ENCODE peak calls at places on chromosomes 13 and 19, in ten cellular contexts. P is glutamatergic neuron; Q is B cell; X is CD8-positive, alpha-beta T cell; F is fibroblast of mammary gland; D is AG09309; O is stomach; G is WTC11; V is osteocyte; J is neural progenitor cell. Z is an unnamed sample.

GRCh38 chr13:29923554-29924481 is 73.4 kb upstream of the UBL3 start:
- DNase-seq in F (peak; percentile 99), Q (peak; percentile 49), O (peak; percentile 94), X (peak; percentile 63), V (peak; percentile 92), J (peak; percentile 58), P (peak; percentile 38), D (peak; percentile 96), G (peak; percentile 71), Z (peak; percentile 64)

GRCh38 chr13:102355251-102355650 is 46.6 kb downstream of the FGF14 start:
- DNase-seq in P (no peak), Q (no peak), V (no peak), F (no peak), G (no peak), O (no peak), D (no peak), X (no peak), J (no peak), Z (no peak)

GRCh38 chr13:90352763-90353162 is 994.7 kb upstream of the MIR17HG start:
- DNase-seq in D (no peak), O (no peak), J (no peak), Q (no peak), F (no peak), P (no peak), V (no peak), X (no peak), G (no peak), Z (no peak)

GRCh38 chr13:96499646-96500045 is 409.7 kb downstream of the HS6ST3 start:
- DNase-seq in Q (no peak), X (no peak), G (no peak), D (no peak), O (no peak), F (peak; percentile 21), J (no peak), P (no peak), V (no peak), Z (no peak)

GRCh38 chr13:59843040-59843439 is 320.7 kb downstream of the DIAPH3 start:
- DNase-seq in P (no peak), G (no peak), V (no peak), X (no peak), Q (no peak), D (no peak), O (no peak), J (no peak), F (no peak), Z (no peak)

GRCh38 chr13:92317066-92317465 is 909.5 kb upstream of the GPC6 start:
- DNase-seq in V (no peak), Q (no peak), J (no peak), P (no peak), G (no peak), O (no peak), D (no peak), F (peak; percentile 45), X (no peak), Z (no peak)

GRCh38 chr19:10648360-10648759 is 5.8 kb upstream of the ILF3 start:
- DNase-seq in V (no peak), X (no peak), D (no peak), P (no peak), F (no peak), Q (no peak), O (no peak), J (no peak), G (no peak), Z (peak; percentile 17)

GRCh38 chr19:19115954-19116353 is 22.3 kb downstream of the TMEM161A start:
- DNase-seq in X (peak; percentile 55), D (no peak), Q (no peak), G (peak; percentile 88), V (no peak), F (peak; percentile 25), J (peak; percentile 72), O (peak; percentile 29), P (peak; percentile 53), Z (peak; percentile 79)

GRCh38 chr19:33193864-33194362 is at the start of gene LRP3:
- DNase-seq in V (no peak), Q (no peak), P (peak; percentile 65), O (peak; percentile 52), J (peak; percentile 84), D (no peak), F (no peak), G (peak; percentile 38), X (no peak), Z (no peak)

GRCh38 chr19:33194527-33194883 is 375 bp downstream of the LRP3 start:
- DNase-seq in G (peak; percentile 38), O (no peak), X (no peak), J (peak; percentile 47), F (no peak), D (no peak), P (no peak), Q (no peak), V (no peak), Z (no peak)

GRCh38 chr19:33191501-33191900 is 2.6 kb upstream of the LRP3 start:
- DNase-seq in G (no peak), X (no peak), Q (no peak), V (no peak), D (no peak), J (no peak), P (no peak), O (no peak), F (no peak), Z (peak; percentile 6)

GRCh38 chr19:33193269-33193863 is 764 bp upstream of the LRP3 start:
- DNase-seq in O (no peak), P (no peak), Q (no peak), G (no peak), D (no peak), V (no peak), X (no peak), J (no peak), F (no peak), Z (no peak)

DNA sequence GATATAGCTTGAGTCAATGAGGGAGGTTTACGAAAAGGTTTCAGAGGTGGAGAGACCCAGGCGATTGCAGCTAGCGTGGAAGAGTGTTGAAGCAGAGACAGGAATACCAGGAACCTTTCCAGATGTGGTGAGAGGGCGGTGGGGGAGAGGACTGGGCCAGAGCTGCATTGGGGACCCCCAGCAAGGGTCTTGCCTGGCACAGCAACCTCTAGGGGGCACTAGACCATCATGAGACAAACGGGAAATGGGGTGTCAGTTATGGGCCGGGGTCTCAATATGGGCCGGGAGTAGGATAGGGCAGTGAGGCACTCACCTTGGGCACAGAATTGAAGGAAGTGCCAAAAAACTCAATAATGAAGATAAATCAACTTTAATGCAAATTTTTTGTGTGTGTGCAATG is 2.1 kb upstream of the LRP3 start:
- DNase-seq in D (no peak), X (no peak), V (no peak), O (no peak), Q (no peak), J (peak; percentile 51), G (peak; percentile 69), P (no peak), F (no peak), Z (peak; percentile 24)
- TF ChIP-seq CTCF in D (no peak), X (no peak), V (peak; percentile 31), O (no peak), Q (no peak), J (peak; percentile 51), G (no peak), P (peak; percentile 44), F (peak; percentile 26), Z (no peak)

GRCh38 chr13:93922063-93922462 is 557.4 kb downstream of the DCT start:
- DNase-seq in D (no peak), F (no peak), J (no peak), Q (no peak), G (no peak), X (no peak), O (no peak), P (no peak), V (no peak), Z (no peak)
- TF ChIP-seq CTCF in D (peak; percentile 19), F (no peak), J (no peak), Q (no peak), G (no peak), X (no peak), O (no peak), P (no peak), V (no peak), Z (no peak)

GRCh38 chr19:38542040-38542439 is 75.7 kb downstream of the MAP4K1 start:
- DNase-seq in X (no peak), G (no peak), O (no peak), P (no peak), Q (no peak), V (no peak), J (no peak), D (no peak), F (no peak), Z (no peak)

GRCh38 chr19:38544569-38545315 is 73.0 kb downstream of the MAP4K1 start:
- DNase-seq in F (no peak), P (no peak), Q (no peak), V (no peak), D (no peak), J (peak; percentile 64), X (no peak), G (no peak), O (no peak), Z (no peak)

GRCh38 chr19:38543286-38543806 is 74.4 kb downstream of the MAP4K1 start:
- DNase-seq in D (no peak), Q (no peak), V (no peak), F (no peak), X (no peak), G (no peak), J (no peak), P (no peak), O (no peak), Z (no peak)

GRCh38 chr19:38545596-38545995 is 72.2 kb downstream of the MAP4K1 start:
- DNase-seq in J (no peak), Q (no peak), F (peak; percentile 20), O (no peak), G (no peak), P (no peak), D (no peak), V (no peak), X (no peak), Z (no peak)

DNA sequence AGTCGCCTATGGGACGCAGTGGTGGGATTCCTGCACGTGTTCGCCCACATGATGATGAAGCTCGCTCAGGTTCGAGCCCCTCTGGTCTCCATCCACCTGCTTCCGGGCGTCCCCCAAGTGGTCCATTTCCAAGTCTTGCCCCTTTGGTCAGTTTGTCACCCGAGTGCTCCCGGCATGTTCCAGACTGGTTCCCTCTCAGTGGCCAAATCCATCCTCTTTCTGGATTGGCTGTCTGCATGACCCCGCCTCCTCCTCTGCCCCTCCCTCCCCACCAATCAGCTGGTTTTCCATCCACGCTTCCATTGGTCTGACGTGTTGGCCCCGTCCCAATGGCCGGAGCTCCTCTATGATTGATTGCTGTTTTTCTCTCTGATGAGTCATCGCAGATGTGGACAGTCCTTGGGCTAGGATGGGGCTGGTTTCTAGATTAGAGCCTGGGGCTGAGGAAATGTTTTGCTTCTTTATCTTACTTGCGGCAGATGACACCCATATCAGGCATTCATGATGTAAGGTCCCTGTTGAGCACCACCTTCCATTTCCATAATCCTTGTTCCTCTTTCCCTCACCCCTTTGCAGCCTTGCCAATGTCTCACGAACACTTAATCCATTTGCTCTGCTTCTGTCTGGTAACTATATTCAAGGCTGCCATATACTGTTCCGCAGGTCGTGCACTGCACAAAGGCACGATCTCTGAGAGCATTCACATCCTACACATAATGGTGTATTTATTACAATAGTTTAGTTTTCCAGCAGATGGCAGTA is 73.8 kb downstream of the MAP4K1 start:
- DNase-seq in G (peak; percentile 58), F (peak; percentile 93), V (no peak), O (peak; percentile 39), P (no peak), J (no peak), Q (no peak), D (peak; percentile 63), X (no peak), Z (peak; percentile 80)
- TF ChIP-seq CTCF in G (no peak), F (no peak), V (no peak), O (peak; percentile 28), P (peak; percentile 32), J (no peak), Q (peak; percentile 76), D (peak; percentile 55), X (no peak), Z (peak; percentile 38)

DNA sequence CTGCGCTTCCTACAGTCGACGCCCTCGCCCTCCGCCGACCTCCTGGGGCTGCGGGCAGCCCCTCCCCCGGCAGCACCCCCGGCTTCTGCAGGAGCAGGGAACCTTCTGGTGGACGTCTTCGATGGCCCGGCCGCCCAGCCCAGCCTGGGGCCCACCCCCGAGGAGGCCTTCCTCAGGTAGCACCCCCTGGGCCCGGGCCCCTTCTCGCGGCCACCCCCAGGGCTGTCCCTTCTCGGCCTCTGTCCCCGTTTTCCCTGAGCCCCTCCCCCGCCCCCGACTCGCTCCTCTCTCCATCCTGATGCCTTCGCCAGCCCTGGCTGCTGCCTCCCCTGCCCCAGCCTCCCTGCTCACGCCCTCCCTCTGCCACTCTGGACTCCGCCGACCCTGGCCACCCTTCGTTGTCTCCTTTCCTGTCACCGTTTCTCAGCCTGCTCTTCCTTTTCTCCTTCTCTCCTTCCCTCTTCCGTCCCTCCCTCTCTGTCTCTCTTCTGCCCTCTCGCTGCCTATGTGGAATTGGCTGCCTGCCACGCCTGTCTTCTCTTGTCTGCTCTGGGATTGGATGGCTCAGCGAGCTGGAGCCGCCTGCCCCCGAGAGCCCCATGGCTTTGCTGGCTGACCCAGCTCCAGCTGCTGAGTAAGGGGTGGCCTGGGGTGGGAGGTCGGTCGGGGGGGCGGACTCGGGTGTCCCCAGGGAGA is 11.0 kb downstream of the FUZ start:
- DNase-seq in F (peak; percentile 89), Q (no peak), V (no peak), D (no peak), X (no peak), O (peak; percentile 69), G (peak; percentile 83), J (peak; percentile 84), P (peak; percentile 82), Z (no peak)
- TF ChIP-seq CTCF in F (peak; percentile 49), Q (no peak), V (peak; percentile 30), D (peak; percentile 12), X (no peak), O (peak; percentile 12), G (no peak), J (peak; percentile 11), P (no peak), Z (no peak)

Z was measured in GM13976.